ENCODE peak calls at places on chromosome 13, in four cellular contexts. One of them, this sample, is unnamed.

GRCh38 chr13:21009036-21009435 is 52.4 kb downstream of the LATS2 start:
- DNase-seq in DMS153: no peak
- DNase-seq in adrenal gland: no peak
- DNase-seq in AG09309: no peak
- DNase-seq in this sample: no peak

GRCh38 chr13:87671031-87671823 is at the start of gene SLITRK5:
- DNase-seq in DMS153: peak; percentile 36
- DNase-seq in adrenal gland: peak; percentile 68
- DNase-seq in AG09309: no peak
- DNase-seq in this sample: no peak

GRCh38 chr13:76828316-76828741 is 57.9 kb downstream of the KCTD12 start:
- DNase-seq in DMS153: no peak
- DNase-seq in adrenal gland: no peak
- DNase-seq in AG09309: no peak
- DNase-seq in this sample: no peak

GRCh38 chr13:42395066-42395821 is 123.3 kb downstream of the AKAP11 start:
- DNase-seq in DMS153: no peak
- DNase-seq in adrenal gland: no peak
- DNase-seq in AG09309: no peak
- DNase-seq in this sample: no peak

GRCh38 chr13:46495647-46496046 is 57.3 kb upstream of the LRCH1 start:
- DNase-seq in DMS153: no peak
- DNase-seq in adrenal gland: no peak
- DNase-seq in AG09309: no peak
- DNase-seq in this sample: no peak

GRCh38 chr13:97933736-97934135 is 19.7 kb upstream of the IPO5 start:
- DNase-seq in DMS153: no peak
- DNase-seq in adrenal gland: no peak
- DNase-seq in AG09309: no peak
- DNase-seq in this sample: no peak

GRCh38 chr13:107006646-107007045 is 438.7 kb upstream of the ARGLU1 start:
- DNase-seq in DMS153: no peak
- DNase-seq in adrenal gland: no peak
- DNase-seq in AG09309: no peak
- DNase-seq in this sample: no peak

GRCh38 chr13:22173605-22174004 is 502.7 kb downstream of the FGF9 start:
- DNase-seq in DMS153: no peak
- DNase-seq in adrenal gland: no peak
- DNase-seq in AG09309: no peak
- DNase-seq in this sample: no peak

GRCh38 chr13:57044910-57045309 is 95.8 kb upstream of the PRR20A start:
- DNase-seq in DMS153: no peak
- DNase-seq in adrenal gland: no peak
- DNase-seq in AG09309: no peak
- DNase-seq in this sample: no peak

GRCh38 chr13:24725379-24725778 is 38.6 kb upstream of the RNF17 start:
- DNase-seq in DMS153: no peak
- DNase-seq in adrenal gland: no peak
- DNase-seq in AG09309: no peak
- DNase-seq in this sample: no peak

GRCh38 chr13:20901668-20902437 is 693 bp downstream of the XPO4 start:
- DNase-seq in DMS153: no peak
- DNase-seq in adrenal gland: peak; percentile 62
- DNase-seq in AG09309: no peak
- DNase-seq in this sample: no peak

GRCh38 chr13:33079960-33080359 is 63.7 kb downstream of the KL start:
- DNase-seq in DMS153: peak; percentile 18
- DNase-seq in adrenal gland: no peak
- DNase-seq in AG09309: no peak
- DNase-seq in this sample: no peak

GRCh38 chr13:21595546-21595822 is 8.5 kb downstream of the MICU2 start:
- DNase-seq in DMS153: no peak
- DNase-seq in adrenal gland: no peak
- DNase-seq in AG09309: no peak
- DNase-seq in this sample: no peak

GRCh38 chr13:113863511-113864302 is at the start of gene GAS6:
- DNase-seq in DMS153: no peak
- DNase-seq in adrenal gland: peak; percentile 72
- DNase-seq in AG09309: no peak
- DNase-seq in this sample: no peak

GRCh38 chr13:44837250-44837649 is 152.0 kb downstream of the NUFIP1 start:
- DNase-seq in DMS153: no peak
- DNase-seq in adrenal gland: no peak
- DNase-seq in AG09309: no peak
- DNase-seq in this sample: no peak

GRCh38 chr13:112926003-112926402 is 43.0 kb upstream of the MCF2L start:
- DNase-seq in DMS153: no peak
- DNase-seq in adrenal gland: no peak
- DNase-seq in AG09309: no peak
- DNase-seq in this sample: no peak

This sample was measured in HS-5.